ENCODE peak calls at places on chromosomes 2 and 18, in five cellular contexts. One of them, this sample, is unnamed.

GRCh38 chr2:188786368-188786781 is 187.8 kb upstream of the COL3A1 start:
- DNase-seq in GM12878: no peak
- DNase-seq in H1: no peak
- DNase-seq in HepG2: no peak
- DNase-seq in K562: no peak
- DNase-seq in this sample: no peak

GRCh38 chr18:70250781-70251180 is 38.1 kb upstream of the SOCS6 start:
- DNase-seq in GM12878: no peak
- DNase-seq in H1: no peak
- DNase-seq in HepG2: no peak
- DNase-seq in K562: no peak
- DNase-seq in this sample: no peak

GRCh38 chr2:42905341-42906114 is 113.1 kb upstream of the HAAO start:
- DNase-seq in GM12878: no peak
- DNase-seq in H1: no peak
- DNase-seq in HepG2: peak
- DNase-seq in K562: no peak
- DNase-seq in this sample: peak

GRCh38 chr18:46917108-46917807 is at the start of the genes KATNAL2 and PIAS2:
- DNase-seq in GM12878: no peak
- DNase-seq in H1: peak
- DNase-seq in HepG2: peak
- DNase-seq in K562: peak
- DNase-seq in this sample: peak

GRCh38 chr2:11630855-11631254 is 39.1 kb downstream of the NTSR2 start:
- DNase-seq in GM12878: no peak
- DNase-seq in H1: no peak
- DNase-seq in HepG2: no peak
- DNase-seq in K562: no peak
- DNase-seq in this sample: no peak

GRCh38 chr2:6993230-6993640 is 76.0 kb downstream of the RNF144A start:
- DNase-seq in GM12878: no peak
- DNase-seq in H1: no peak
- DNase-seq in HepG2: no peak
- DNase-seq in K562: no peak
- DNase-seq in this sample: peak

GRCh38 chr2:214569419-214570035 is 158.7 kb downstream of the VWC2L start:
- DNase-seq in GM12878: no peak
- DNase-seq in H1: no peak
- DNase-seq in HepG2: no peak
- DNase-seq in K562: no peak
- DNase-seq in this sample: no peak

GRCh38 chr2:129396980-129397599 is 582.4 kb upstream of the RAB6C start:
- DNase-seq in GM12878: peak
- DNase-seq in H1: no peak
- DNase-seq in HepG2: peak
- DNase-seq in K562: peak
- DNase-seq in this sample: peak

GRCh38 chr2:39115556-39115955 is 5.3 kb downstream of the SOS1 start:
- DNase-seq in GM12878: no peak
- DNase-seq in H1: no peak
- DNase-seq in HepG2: no peak
- DNase-seq in K562: no peak
- DNase-seq in this sample: no peak

GRCh38 chr18:10047237-10047636 is 133.4 kb downstream of the VAPA start:
- DNase-seq in GM12878: no peak
- DNase-seq in H1: no peak
- DNase-seq in HepG2: no peak
- DNase-seq in K562: no peak
- DNase-seq in this sample: no peak

GRCh38 chr18:67733094-67733493 is 216.6 kb upstream of the DSEL start:
- DNase-seq in GM12878: no peak
- DNase-seq in H1: no peak
- DNase-seq in HepG2: no peak
- DNase-seq in K562: no peak
- DNase-seq in this sample: no peak

GRCh38 chr18:79953921-79954651 is 2.6 kb upstream of the SLC66A2 start:
- DNase-seq in GM12878: no peak
- DNase-seq in H1: no peak
- DNase-seq in HepG2: no peak
- DNase-seq in K562: peak
- DNase-seq in this sample: no peak

GRCh38 chr2:42569116-42569711 is 782 bp downstream of the MTA3 start:
- DNase-seq in GM12878: no peak
- DNase-seq in H1: no peak
- DNase-seq in HepG2: peak
- DNase-seq in K562: peak
- DNase-seq in this sample: peak

GRCh38 chr2:14577843-14578242 is 54.7 kb upstream of the LRATD1 start:
- DNase-seq in GM12878: no peak
- DNase-seq in H1: no peak
- DNase-seq in HepG2: no peak
- DNase-seq in K562: no peak
- DNase-seq in this sample: no peak

GRCh38 chr18:38718365-38718901 is 1152.8 kb upstream of the CELF4 start:
- DNase-seq in GM12878: no peak
- DNase-seq in H1: no peak
- DNase-seq in HepG2: no peak
- DNase-seq in K562: peak
- DNase-seq in this sample: no peak
- TF ChIP-seq SIN3A in GM12878: no peak
- TF ChIP-seq SIN3A in H1: no peak
- TF ChIP-seq SIN3A in HepG2: no peak
- TF ChIP-seq SIN3A in K562: no peak
- TF ChIP-seq SIN3A in this sample: no peak

GRCh38 chr2:174699993-174700766 is 64.1 kb downstream of the CHRNA1 start:
- DNase-seq in GM12878: no peak
- DNase-seq in H1: no peak
- DNase-seq in HepG2: peak
- DNase-seq in K562: peak
- DNase-seq in this sample: peak
- TF ChIP-seq TAF1 in GM12878: no peak
- TF ChIP-seq TAF1 in H1: no peak
- TF ChIP-seq TAF1 in HepG2: no peak
- TF ChIP-seq TAF1 in K562: no peak
- TF ChIP-seq TAF1 in this sample: no peak

DNA sequence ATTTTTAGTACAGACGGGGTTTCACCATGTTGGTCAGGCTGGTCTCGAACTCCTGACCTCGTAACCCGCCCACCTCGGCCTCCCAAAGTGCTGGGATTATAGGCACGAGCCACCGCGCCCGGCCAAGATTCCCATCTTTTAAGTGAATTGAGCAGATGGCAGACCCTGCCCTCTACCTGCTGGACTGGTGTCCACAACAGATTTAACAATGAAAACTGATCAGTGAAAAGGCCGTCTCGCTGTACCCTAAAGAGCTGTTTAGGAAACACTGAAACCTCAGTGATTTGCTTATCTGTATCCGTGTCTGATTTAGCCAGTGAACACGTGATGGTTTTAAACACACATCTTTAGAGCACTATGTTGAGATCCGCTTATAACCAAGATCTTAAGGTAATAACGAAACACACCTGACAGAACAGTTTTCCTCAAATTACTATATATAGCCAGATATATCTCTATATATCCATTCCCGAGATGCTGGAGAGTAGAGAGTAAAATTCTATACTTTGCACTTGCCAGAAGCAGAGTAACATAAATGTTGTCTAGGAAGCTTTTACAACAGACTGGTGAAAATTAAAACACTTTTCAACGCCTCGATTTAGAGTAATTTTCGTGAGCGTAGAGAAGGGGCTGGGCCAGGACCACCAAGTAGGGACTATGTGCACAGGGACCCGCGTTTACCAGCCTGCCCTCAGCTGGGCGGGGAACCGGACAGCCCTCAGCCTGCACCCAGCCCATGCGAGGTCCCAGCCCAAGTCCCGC is 593 bp downstream of the FAM161A start:
- DNase-seq in GM12878: no peak
- DNase-seq in H1: no peak
- DNase-seq in HepG2: peak
- DNase-seq in K562: peak
- DNase-seq in this sample: peak
- TF ChIP-seq SIN3A in GM12878: no peak
- TF ChIP-seq SIN3A in H1: no peak
- TF ChIP-seq SIN3A in HepG2: no peak
- TF ChIP-seq SIN3A in K562: no peak
- TF ChIP-seq SIN3A in this sample: no peak

GRCh38 chr18:58313491-58314032 is 269.5 kb downstream of the NEDD4L start:
- DNase-seq in GM12878: no peak
- DNase-seq in H1: no peak
- DNase-seq in HepG2: peak
- DNase-seq in K562: no peak
- DNase-seq in this sample: no peak

GRCh38 chr18:58315739-58316215 is 271.8 kb downstream of the NEDD4L start:
- DNase-seq in GM12878: no peak
- DNase-seq in H1: no peak
- DNase-seq in HepG2: peak
- DNase-seq in K562: no peak
- DNase-seq in this sample: no peak

GRCh38 chr18:58316400-58316942 is 272.4 kb downstream of the NEDD4L start:
- DNase-seq in GM12878: no peak
- DNase-seq in H1: no peak
- DNase-seq in HepG2: no peak
- DNase-seq in K562: no peak
- DNase-seq in this sample: no peak

GRCh38 chr18:58314284-58314683 is 270.3 kb downstream of the NEDD4L start:
- DNase-seq in GM12878: no peak
- DNase-seq in H1: no peak
- DNase-seq in HepG2: peak
- DNase-seq in K562: peak
- DNase-seq in this sample: no peak

GRCh38 chr18:58315041-58315440 is 271.0 kb downstream of the NEDD4L start:
- DNase-seq in GM12878: no peak
- DNase-seq in H1: no peak
- DNase-seq in HepG2: peak
- DNase-seq in K562: no peak
- DNase-seq in this sample: no peak
- TF ChIP-seq TAF1 in GM12878: no peak
- TF ChIP-seq TAF1 in H1: no peak
- TF ChIP-seq TAF1 in HepG2: no peak
- TF ChIP-seq TAF1 in K562: no peak
- TF ChIP-seq TAF1 in this sample: no peak

DNA sequence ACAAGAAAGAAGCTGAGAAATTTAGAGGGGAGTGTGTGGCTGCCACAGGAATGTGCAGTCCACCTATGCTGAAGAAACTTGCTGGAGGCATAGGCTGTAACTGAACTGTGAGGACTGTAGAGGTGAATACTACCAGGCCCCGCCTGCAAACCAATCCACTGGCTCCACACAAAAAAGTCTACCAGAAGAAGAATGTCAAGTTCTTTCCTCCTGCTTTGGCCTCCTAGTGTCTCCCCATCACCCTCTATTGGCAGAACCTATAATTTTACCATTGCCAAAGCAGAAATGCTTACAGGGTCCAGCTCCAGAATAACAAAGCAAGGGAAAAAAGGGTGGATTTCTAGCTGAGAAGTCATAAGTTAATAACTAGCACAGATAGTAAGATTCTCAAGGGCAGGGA is 5.9 kb upstream of the ATP5MC3 start:
- DNase-seq in GM12878: no peak
- DNase-seq in H1: no peak
- DNase-seq in HepG2: peak
- DNase-seq in K562: peak
- DNase-seq in this sample: peak
- TF ChIP-seq SIN3A in GM12878: no peak
- TF ChIP-seq SIN3A in H1: no peak
- TF ChIP-seq SIN3A in HepG2: no peak
- TF ChIP-seq SIN3A in K562: no peak
- TF ChIP-seq SIN3A in this sample: no peak